ENCODE peak calls at places on chromosomes 6 and 20, in four cellular contexts. H is activated T-helper 1 cell treated with anti-CD3 and anti-CD28 coated beads, Interleukin-2, amount 50 U/mL, for 16 hours; A is mesothelial cell of epicardium; Q is AML-193. Y is an unnamed sample.

GRCh38 chr6:132931937-132932336 is 117.6 kb downstream of the RPS12 start:
- DNase-seq in H (no peak), A (no peak), Q (no peak), Y (no peak)

GRCh38 chr6:81791756-81792155 is 39.3 kb upstream of the TENT5A start:
- DNase-seq in Q (no peak), H (no peak), A (no peak), Y (no peak)

GRCh38 chr6:157343732-157344131 is 20.4 kb upstream of the TMEM242 start:
- DNase-seq in A (no peak), H (no peak), Q (no peak), Y (no peak)

GRCh38 chr6:12911387-12911960 is 194.9 kb downstream of the PHACTR1 start:
- DNase-seq in Q (peak), H (no peak), A (no peak), Y (no peak)

GRCh38 chr20:35616465-35617396 is 1.1 kb downstream of the SPAG4 start:
- DNase-seq in A (peak), Q (peak), H (peak), Y (no peak)

GRCh38 chr6:138798028-138798427 is 2.1 kb downstream of the ECT2L start:
- DNase-seq in H (no peak), A (no peak), Q (no peak), Y (no peak)

GRCh38 chr6:42028234-42029061 is 21.9 kb upstream of the TAF8 start:
- DNase-seq in A (no peak), H (no peak), Q (peak), Y (no peak)

GRCh38 chr6:69942485-69942884 is 76.1 kb downstream of the COL19A1 start:
- DNase-seq in Q (no peak), H (no peak), A (no peak), Y (no peak)

GRCh38 chr6:36360241-36361054 is 23.8 kb upstream of the BNIP5 start:
- DNase-seq in H (peak), A (peak), Q (peak), Y (peak)

GRCh38 chr6:28988536-28989415 is 16.3 kb downstream of the ZNF311 start:
- DNase-seq in H (peak), A (peak), Q (no peak), Y (peak)

GRCh38 chr6:30325150-30325872 is 1.4 kb upstream of the TRIM39 start:
- DNase-seq in Q (peak), A (peak), H (peak), Y (no peak)

Y was measured in D721Med.